ENCODE peak calls at places on chromosomes 13 and 19, in seven cellular contexts. One of them, this sample, is unnamed.

GRCh38 chr19:55802281-55802680 is 29.5 kb downstream of the NLRP11 start:
- DNase-seq in uterus: no peak
- DNase-seq in psoas muscle: no peak
- DNase-seq in T follicular helper cell: no peak
- DNase-seq in activated naive CD8-positive, alpha-beta T cell treated with anti-CD3 and anti-CD28 coated beads, Interleukin-2, amount 50 U/mL, for 24 hours: no peak
- DNase-seq in T47D: no peak
- DNase-seq in stimulated activated CD4-positive, alpha-beta T cell treated with anti-CD3 and anti-CD28 coated beads, Interleukin-1b, Interleukin-23, amount 100 ng/mL, for 4 hours: no peak
- DNase-seq in this sample: no peak

GRCh38 chr19:33501957-33502356 is 19.6 kb downstream of the PEPD start:
- DNase-seq in activated naive CD8-positive, alpha-beta T cell treated with anti-CD3 and anti-CD28 coated beads, Interleukin-2, amount 50 U/mL, for 24 hours: no peak
- DNase-seq in psoas muscle: no peak
- DNase-seq in stimulated activated CD4-positive, alpha-beta T cell treated with anti-CD3 and anti-CD28 coated beads, Interleukin-1b, Interleukin-23, amount 100 ng/mL, for 4 hours: no peak
- DNase-seq in T47D: no peak
- DNase-seq in uterus: no peak
- DNase-seq in T follicular helper cell: no peak
- DNase-seq in this sample: peak; percentile 9

GRCh38 chr19:18437481-18438330 is at the start of gene ISYNA1:
- DNase-seq in T47D: peak; percentile 85
- DNase-seq in psoas muscle: peak; percentile 76
- DNase-seq in uterus: peak; percentile 73
- DNase-seq in T follicular helper cell: no peak
- DNase-seq in activated naive CD8-positive, alpha-beta T cell treated with anti-CD3 and anti-CD28 coated beads, Interleukin-2, amount 50 U/mL, for 24 hours: peak; percentile 56
- DNase-seq in stimulated activated CD4-positive, alpha-beta T cell treated with anti-CD3 and anti-CD28 coated beads, Interleukin-1b, Interleukin-23, amount 100 ng/mL, for 4 hours: peak; percentile 43
- DNase-seq in this sample: peak; percentile 73

GRCh38 chr13:73288596-73288995 is 229.8 kb downstream of the KLF5 start:
- DNase-seq in psoas muscle: no peak
- DNase-seq in uterus: no peak
- DNase-seq in T47D: no peak
- DNase-seq in T follicular helper cell: no peak
- DNase-seq in activated naive CD8-positive, alpha-beta T cell treated with anti-CD3 and anti-CD28 coated beads, Interleukin-2, amount 50 U/mL, for 24 hours: no peak
- DNase-seq in stimulated activated CD4-positive, alpha-beta T cell treated with anti-CD3 and anti-CD28 coated beads, Interleukin-1b, Interleukin-23, amount 100 ng/mL, for 4 hours: no peak
- DNase-seq in this sample: no peak

GRCh38 chr13:98918771-98919170 is 59.1 kb downstream of the DOCK9 start:
- DNase-seq in stimulated activated CD4-positive, alpha-beta T cell treated with anti-CD3 and anti-CD28 coated beads, Interleukin-1b, Interleukin-23, amount 100 ng/mL, for 4 hours: no peak
- DNase-seq in activated naive CD8-positive, alpha-beta T cell treated with anti-CD3 and anti-CD28 coated beads, Interleukin-2, amount 50 U/mL, for 24 hours: no peak
- DNase-seq in T follicular helper cell: no peak
- DNase-seq in uterus: no peak
- DNase-seq in psoas muscle: no peak
- DNase-seq in T47D: no peak
- DNase-seq in this sample: no peak

GRCh38 chr19:10353793-10354391 is 14.5 kb upstream of the ICAM3 start:
- DNase-seq in stimulated activated CD4-positive, alpha-beta T cell treated with anti-CD3 and anti-CD28 coated beads, Interleukin-1b, Interleukin-23, amount 100 ng/mL, for 4 hours: peak; percentile 37
- DNase-seq in activated naive CD8-positive, alpha-beta T cell treated with anti-CD3 and anti-CD28 coated beads, Interleukin-2, amount 50 U/mL, for 24 hours: peak; percentile 69
- DNase-seq in psoas muscle: peak; percentile 85
- DNase-seq in T47D: no peak
- DNase-seq in T follicular helper cell: no peak
- DNase-seq in uterus: peak; percentile 49
- DNase-seq in this sample: peak; percentile 89

GRCh38 chr13:36493046-36493445 is 60.8 kb downstream of the CCNA1 start:
- DNase-seq in uterus: no peak
- DNase-seq in stimulated activated CD4-positive, alpha-beta T cell treated with anti-CD3 and anti-CD28 coated beads, Interleukin-1b, Interleukin-23, amount 100 ng/mL, for 4 hours: no peak
- DNase-seq in T47D: no peak
- DNase-seq in T follicular helper cell: no peak
- DNase-seq in activated naive CD8-positive, alpha-beta T cell treated with anti-CD3 and anti-CD28 coated beads, Interleukin-2, amount 50 U/mL, for 24 hours: no peak
- DNase-seq in psoas muscle: no peak
- DNase-seq in this sample: no peak

GRCh38 chr13:106109391-106109791 is 426.1 kb downstream of the EFNB2 start:
- DNase-seq in T47D: no peak
- DNase-seq in T follicular helper cell: no peak
- DNase-seq in activated naive CD8-positive, alpha-beta T cell treated with anti-CD3 and anti-CD28 coated beads, Interleukin-2, amount 50 U/mL, for 24 hours: no peak
- DNase-seq in uterus: no peak
- DNase-seq in psoas muscle: no peak
- DNase-seq in stimulated activated CD4-positive, alpha-beta T cell treated with anti-CD3 and anti-CD28 coated beads, Interleukin-1b, Interleukin-23, amount 100 ng/mL, for 4 hours: no peak
- DNase-seq in this sample: no peak

GRCh38 chr13:28297341-28297740 is 159.0 kb downstream of the PAN3 start:
- DNase-seq in uterus: no peak
- DNase-seq in T47D: no peak
- DNase-seq in T follicular helper cell: no peak
- DNase-seq in activated naive CD8-positive, alpha-beta T cell treated with anti-CD3 and anti-CD28 coated beads, Interleukin-2, amount 50 U/mL, for 24 hours: no peak
- DNase-seq in psoas muscle: no peak
- DNase-seq in stimulated activated CD4-positive, alpha-beta T cell treated with anti-CD3 and anti-CD28 coated beads, Interleukin-1b, Interleukin-23, amount 100 ng/mL, for 4 hours: no peak
- DNase-seq in this sample: no peak

GRCh38 chr13:98842858-98843481 is 90.5 kb upstream of the SLC15A1 start:
- DNase-seq in T47D: peak; percentile 19
- DNase-seq in uterus: peak; percentile 74
- DNase-seq in stimulated activated CD4-positive, alpha-beta T cell treated with anti-CD3 and anti-CD28 coated beads, Interleukin-1b, Interleukin-23, amount 100 ng/mL, for 4 hours: peak; percentile 58
- DNase-seq in T follicular helper cell: peak; percentile 37
- DNase-seq in psoas muscle: peak; percentile 82
- DNase-seq in activated naive CD8-positive, alpha-beta T cell treated with anti-CD3 and anti-CD28 coated beads, Interleukin-2, amount 50 U/mL, for 24 hours: peak; percentile 78
- DNase-seq in this sample: peak; percentile 64

GRCh38 chr13:42401376-42401775 is 129.4 kb downstream of the AKAP11 start:
- DNase-seq in psoas muscle: no peak
- DNase-seq in activated naive CD8-positive, alpha-beta T cell treated with anti-CD3 and anti-CD28 coated beads, Interleukin-2, amount 50 U/mL, for 24 hours: no peak
- DNase-seq in stimulated activated CD4-positive, alpha-beta T cell treated with anti-CD3 and anti-CD28 coated beads, Interleukin-1b, Interleukin-23, amount 100 ng/mL, for 4 hours: no peak
- DNase-seq in T follicular helper cell: no peak
- DNase-seq in uterus: no peak
- DNase-seq in T47D: no peak
- DNase-seq in this sample: no peak